ENCODE peak calls at places on chromosomes 16 and 17, in six cellular contexts. S is A549, F is IMR-90, W is GM12878, Z is K562, Q is HepG2. V is an unnamed sample.

GRCh38 chr17:39922006-39922405 is 3.6 kb upstream of the GSDMB start:
- DNase-seq in Q (no peak), W (no peak), F (no peak), Z (no peak), S (no peak), V (no peak)

GRCh38 chr17:21678451-21679081 is 13.8 kb upstream of the KCNJ18 start:
- DNase-seq in S (no peak), W (no peak), Q (no peak), Z (peak; percentile 72), F (no peak), V (no peak)

GRCh38 chr17:73304971-73305786 is 6.6 kb downstream of the CDC42EP4 start:
- DNase-seq in Z (peak; percentile 70), W (no peak), F (peak; percentile 78), Q (no peak), S (peak; percentile 71), V (peak; percentile 53)

GRCh38 chr17:47810200-47810821 is 11.3 kb downstream of the OSBPL7 start:
- DNase-seq in S (peak; percentile 75), Q (peak; percentile 74), Z (peak; percentile 71), F (peak; percentile 87), W (no peak), V (no peak)

GRCh38 chr17:27506348-27507218 is 50.3 kb downstream of the KSR1 start:
- DNase-seq in W (peak; percentile 70), S (no peak), F (no peak), Z (peak; percentile 34), Q (no peak), V (no peak)

GRCh38 chr17:81398170-81398854 is 3.1 kb downstream of the BAHCC1 start:
- DNase-seq in Z (no peak), W (no peak), Q (no peak), F (peak; percentile 49), S (peak; percentile 52), V (no peak)

GRCh38 chr17:69430488-69430887 is 16.0 kb downstream of the MAP2K6 start:
- DNase-seq in Z (no peak), Q (no peak), S (no peak), F (no peak), W (no peak), V (no peak)

GRCh38 chr17:36657763-36658490 is 56.5 kb downstream of the MRM1 start:
- DNase-seq in S (no peak), Q (no peak), W (no peak), F (no peak), Z (peak; percentile 65), V (peak; percentile 41)

GRCh38 chr17:13104576-13104975 is 86.7 kb upstream of the ELAC2 start:
- DNase-seq in Z (no peak), W (no peak), S (no peak), Q (no peak), F (no peak), V (no peak)

GRCh38 chr17:13106171-13106570 is 88.3 kb upstream of the ELAC2 start:
- DNase-seq in Q (no peak), S (no peak), Z (no peak), F (no peak), W (no peak), V (no peak)

GRCh38 chr17:13102477-13102876 is 84.7 kb upstream of the ELAC2 start:
- DNase-seq in Q (no peak), S (no peak), F (no peak), Z (no peak), W (no peak), V (no peak)

DNA sequence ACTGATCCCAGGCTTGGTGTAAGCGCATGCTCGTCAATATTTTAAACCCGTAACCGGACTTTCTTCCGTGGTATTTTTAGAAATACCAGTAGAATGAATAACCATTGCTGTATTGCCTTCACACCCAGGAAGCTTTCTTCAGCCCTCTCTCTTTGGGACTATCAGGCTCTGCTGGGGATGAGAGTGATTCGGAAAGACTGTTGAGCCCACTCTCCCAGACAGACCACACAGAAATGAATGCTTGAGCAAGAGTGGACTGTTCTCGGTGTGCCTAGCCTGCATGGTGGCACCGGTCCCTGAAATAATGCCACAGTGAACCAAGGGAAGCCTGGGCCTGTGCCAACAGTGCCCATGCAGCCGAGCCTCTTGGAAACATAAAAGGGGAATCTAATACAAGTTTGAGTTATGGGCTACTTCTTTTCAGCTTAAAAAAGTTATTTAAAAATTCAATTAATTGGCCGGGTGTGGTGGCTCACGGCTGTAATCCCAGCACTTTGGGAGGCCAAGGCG is 90.0 kb upstream of the ELAC2 start:
- DNase-seq in Q (no peak), F (no peak), S (no peak), W (no peak), Z (no peak), V (no peak)
- TF ChIP-seq BHLHE40 in Q (no peak), F (no peak), S (no peak), W (no peak), Z (no peak), V (no peak)

GRCh38 chr17:50070908-50071680 is 15.2 kb downstream of the ITGA3 start:
- DNase-seq in W (no peak), S (no peak), Z (no peak), F (no peak), Q (no peak), V (no peak)
- TF ChIP-seq BHLHE40 in W (no peak), S (no peak), Z (no peak), F (no peak), Q (no peak), V (no peak)

GRCh38 chr17:57235124-57235523 is 21.2 kb upstream of the MSI2 start:
- DNase-seq in W (no peak), Q (no peak), S (no peak), Z (no peak), F (no peak), V (no peak)
- TF ChIP-seq BHLHE40 in W (no peak), Q (no peak), S (no peak), Z (no peak), F (no peak), V (no peak)

GRCh38 chr16:48369765-48370164 is 15.4 kb downstream of the SIAH1 start:
- DNase-seq in W (no peak), Z (no peak), F (no peak), Q (no peak), S (no peak), V (no peak)
- TF ChIP-seq BHLHE40 in W (no peak), Z (no peak), F (no peak), Q (no peak), S (no peak), V (no peak)

V was measured in HEK293T.